ENCODE peak calls at places on chromosome 12, in nine cellular contexts. G is heart left ventricle; P is stomach; O is cardiac fibroblast; B is CD8-positive, alpha-beta memory T cell; X is iPS DF 6.9; Y is cardiac muscle cell; C is CD4-positive, CD25-positive, alpha-beta regulatory T cell; Z is aorta. A is an unnamed sample.

GRCh38 chr12:50934371-50934851 is 17.9 kb upstream of the HIGD1C start:
- DNase-seq in G (no peak), P (no peak), O (peak), B (no peak), X (no peak), Y (peak), C (no peak), Z (no peak), A (peak)

GRCh38 chr12:113436586-113436985 is 14.4 kb downstream of the SDSL start:
- DNase-seq in G (no peak), P (no peak), O (no peak), B (no peak), X (no peak), Y (no peak), C (no peak), Z (no peak), A (no peak)

GRCh38 chr12:56728139-56728861 is 3.2 kb upstream of the NACA start:
- DNase-seq in G (no peak), P (no peak), O (no peak), B (no peak), X (no peak), Y (no peak), C (no peak), Z (peak), A (no peak)

GRCh38 chr12:75489613-75490210 is 9.2 kb downstream of the GLIPR1 start:
- DNase-seq in G (no peak), P (no peak), O (peak), B (no peak), X (no peak), Y (peak), C (no peak), Z (no peak), A (peak)

GRCh38 chr12:64883264-64884163 is 59.1 kb downstream of the TBC1D30 start:
- DNase-seq in G (no peak), P (no peak), O (no peak), B (no peak), X (no peak), Y (no peak), C (no peak), Z (no peak), A (no peak)

GRCh38 chr12:4276524-4277204 is 3.1 kb downstream of the CCND2 start:
- DNase-seq in G (peak), P (peak), O (peak), B (peak), X (no peak), Y (peak), C (peak), Z (peak), A (peak)

GRCh38 chr12:122022393-122023338 is 982 bp downstream of the BCL7A start:
- DNase-seq in G (peak), P (peak), O (peak), B (no peak), X (no peak), Y (peak), C (peak), Z (no peak), A (peak)

GRCh38 chr12:50271724-50272247 is 11.5 kb downstream of the LIMA1 start:
- DNase-seq in G (no peak), P (no peak), O (peak), B (no peak), X (no peak), Y (peak), C (no peak), Z (no peak), A (peak)

GRCh38 chr12:31288381-31288780 is 37.6 kb downstream of the SINHCAF start:
- DNase-seq in G (no peak), P (no peak), O (no peak), B (no peak), X (no peak), Y (no peak), C (no peak), Z (no peak), A (no peak)

GRCh38 chr12:49033611-49034286 is 15.2 kb upstream of the PRKAG1 start:
- DNase-seq in G (no peak), P (no peak), O (no peak), B (no peak), X (no peak), Y (no peak), C (no peak), Z (no peak), A (no peak)

GRCh38 chr12:13000616-13000934 is 510 bp upstream of the HEBP1 start:
- DNase-seq in G (no peak), P (no peak), O (no peak), B (no peak), X (no peak), Y (no peak), C (no peak), Z (no peak), A (peak)

GRCh38 chr12:14239935-14240872 is 125.3 kb upstream of the ATF7IP start:
- DNase-seq in G (no peak), P (no peak), O (no peak), B (no peak), X (no peak), Y (no peak), C (no peak), Z (no peak), A (no peak)

GRCh38 chr12:93317227-93317626 is 60.5 kb upstream of the NUDT4 start:
- DNase-seq in G (no peak), P (no peak), O (no peak), B (no peak), X (no peak), Y (no peak), C (no peak), Z (no peak), A (no peak)

GRCh38 chr12:119627686-119628085 is 34.1 kb downstream of the TMEM233 start:
- DNase-seq in G (no peak), P (no peak), O (no peak), B (no peak), X (no peak), Y (no peak), C (no peak), Z (no peak), A (no peak)

GRCh38 chr12:109393437-109394345 is 46.0 kb downstream of the MYO1H start:
- DNase-seq in G (no peak), P (peak), O (peak), B (peak), X (peak), Y (peak), C (peak), Z (no peak), A (peak)

GRCh38 chr12:31585271-31585670 is 5.7 kb downstream of the DENND5B start:
- DNase-seq in G (no peak), P (no peak), O (peak), B (no peak), X (no peak), Y (peak), C (no peak), Z (no peak), A (peak)

GRCh38 chr12:109612003-109612402 is 38.4 kb downstream of the MVK start:
- DNase-seq in G (no peak), P (no peak), O (no peak), B (no peak), X (no peak), Y (no peak), C (no peak), Z (no peak), A (no peak)

GRCh38 chr12:45231515-45232145 is 15.7 kb downstream of the ANO6 start:
- DNase-seq in G (no peak), P (no peak), O (peak), B (no peak), X (no peak), Y (peak), C (no peak), Z (no peak), A (peak)

GRCh38 chr12:68237068-68237467 is 11.5 kb upstream of the IL26 start:
- DNase-seq in G (no peak), P (no peak), O (peak), B (no peak), X (no peak), Y (peak), C (no peak), Z (no peak), A (peak)

GRCh38 chr12:52804029-52804428 is 8.1 kb upstream of the KRT3 start:
- DNase-seq in G (no peak), P (no peak), O (no peak), B (no peak), X (no peak), Y (no peak), C (no peak), Z (no peak), A (no peak)

GRCh38 chr12:31752450-31752849 is 23.6 kb upstream of the AMN1 start:
- DNase-seq in G (no peak), P (no peak), O (no peak), B (no peak), X (no peak), Y (no peak), C (no peak), Z (no peak), A (no peak)

GRCh38 chr12:91226-91625 is 24.7 kb downstream of the IQSEC3 start:
- DNase-seq in G (no peak), P (no peak), O (no peak), B (no peak), X (no peak), Y (no peak), C (no peak), Z (no peak), A (no peak)

GRCh38 chr12:5976711-5977110 is 31.7 kb upstream of the ANO2 start:
- DNase-seq in G (no peak), P (no peak), O (no peak), B (no peak), X (no peak), Y (no peak), C (no peak), Z (no peak), A (no peak)

GRCh38 chr12:57803317-57803893 is 15.1 kb downstream of the AVIL start:
- DNase-seq in G (peak), P (peak), O (peak), B (no peak), X (peak), Y (peak), C (peak), Z (peak), A (peak)

GRCh38 chr12:30010071-30011052 is 226.6 kb upstream of the TMTC1 start:
- DNase-seq in G (no peak), P (no peak), O (no peak), B (no peak), X (no peak), Y (no peak), C (no peak), Z (no peak), A (no peak)

GRCh38 chr12:15705606-15706005 is 83.6 kb downstream of the EPS8 start:
- DNase-seq in G (no peak), P (no peak), O (no peak), B (no peak), X (no peak), Y (no peak), C (no peak), Z (no peak), A (no peak)

GRCh38 chr12:90940872-90941499 is 14.0 kb downstream of the CCER1 start:
- DNase-seq in G (no peak), P (no peak), O (peak), B (no peak), X (no peak), Y (peak), C (peak), Z (no peak), A (peak)

GRCh38 chr12:99450231-99450630 is 197.3 kb upstream of the GARIN6 start:
- DNase-seq in G (no peak), P (no peak), O (no peak), B (no peak), X (no peak), Y (no peak), C (no peak), Z (no peak), A (peak)

GRCh38 chr12:96493101-96493500 is 3.7 kb downstream of the CFAP54 start:
- DNase-seq in G (no peak), P (no peak), O (no peak), B (no peak), X (no peak), Y (peak), C (no peak), Z (no peak), A (no peak)

GRCh38 chr12:123067654-123068053 is 83.2 kb downstream of the PITPNM2 start:
- DNase-seq in G (no peak), P (no peak), O (no peak), B (no peak), X (no peak), Y (no peak), C (no peak), Z (no peak), A (no peak)

GRCh38 chr12:13342971-13343370 is 146.4 kb downstream of the EMP1 start:
- DNase-seq in G (no peak), P (no peak), O (no peak), B (no peak), X (no peak), Y (no peak), C (no peak), Z (no peak), A (no peak)

GRCh38 chr12:48061943-48062719 is 43.7 kb downstream of the SENP1 start:
- DNase-seq in G (no peak), P (no peak), O (no peak), B (no peak), X (no peak), Y (peak), C (no peak), Z (no peak), A (no peak)

GRCh38 chr12:89389755-89390661 is 37.7 kb upstream of the DUSP6 start:
- DNase-seq in G (no peak), P (no peak), O (peak), B (no peak), X (no peak), Y (peak), C (peak), Z (no peak), A (peak)

GRCh38 chr12:21113266-21113665 is 17.7 kb upstream of the SLCO1B1 start:
- DNase-seq in G (no peak), P (no peak), O (no peak), B (no peak), X (no peak), Y (no peak), C (no peak), Z (no peak), A (no peak)

GRCh38 chr12:5083955-5084849 is 40.5 kb downstream of the KCNA5 start:
- DNase-seq in G (peak), P (no peak), O (peak), B (no peak), X (no peak), Y (peak), C (peak), Z (no peak), A (peak)

GRCh38 chr12:2114071-2114470 is 61.3 kb downstream of the CACNA1C start:
- DNase-seq in G (no peak), P (no peak), O (no peak), B (no peak), X (no peak), Y (no peak), C (no peak), Z (no peak), A (no peak)

GRCh38 chr12:119012179-119012578 is 30.8 kb downstream of the SRRM4 start:
- DNase-seq in G (no peak), P (no peak), O (no peak), B (no peak), X (no peak), Y (no peak), C (no peak), Z (no peak), A (no peak)

GRCh38 chr12:132771126-132771838 is 9.7 kb upstream of the ANKLE2 start:
- DNase-seq in G (no peak), P (no peak), O (no peak), B (peak), X (no peak), Y (no peak), C (peak), Z (no peak), A (peak)

GRCh38 chr12:132765366-132765765 is 3.7 kb upstream of the ANKLE2 start:
- DNase-seq in G (no peak), P (no peak), O (no peak), B (no peak), X (no peak), Y (no peak), C (no peak), Z (no peak), A (no peak)

GRCh38 chr12:132761911-132762583 is 415 bp upstream of the ANKLE2 start:
- DNase-seq in G (peak), P (peak), O (peak), B (peak), X (peak), Y (peak), C (peak), Z (peak), A (peak)

GRCh38 chr12:132764231-132764630 is 2.6 kb upstream of the ANKLE2 start:
- DNase-seq in G (no peak), P (no peak), O (no peak), B (no peak), X (no peak), Y (no peak), C (no peak), Z (no peak), A (no peak)

GRCh38 chr12:132766380-132767085 is 4.9 kb upstream of the ANKLE2 start:
- DNase-seq in G (peak), P (peak), O (peak), B (no peak), X (no peak), Y (peak), C (no peak), Z (no peak), A (no peak)
- H3K4me3 ChIP-seq in G (no peak), P (no peak), O (no peak), B (no peak), X (no peak), Y (no peak), C (no peak), Z (no peak), A (no peak)

GRCh38 chr12:108190529-108190928 is 61.4 kb downstream of the WSCD2 start:
- DNase-seq in G (no peak), P (no peak), O (no peak), B (no peak), X (no peak), Y (no peak), C (no peak), Z (no peak), A (peak)

GRCh38 chr12:108187831-108188230 is 58.7 kb downstream of the WSCD2 start:
- DNase-seq in G (no peak), P (no peak), O (no peak), B (no peak), X (no peak), Y (no peak), C (no peak), Z (no peak), A (no peak)

GRCh38 chr12:108180255-108181094 is 51.4 kb downstream of the WSCD2 start:
- DNase-seq in G (no peak), P (no peak), O (no peak), B (no peak), X (no peak), Y (no peak), C (no peak), Z (no peak), A (no peak)

GRCh38 chr12:108181095-108181454 is 52.0 kb downstream of the WSCD2 start:
- DNase-seq in G (no peak), P (no peak), O (no peak), B (no peak), X (no peak), Y (no peak), C (no peak), Z (no peak), A (no peak)

DNA sequence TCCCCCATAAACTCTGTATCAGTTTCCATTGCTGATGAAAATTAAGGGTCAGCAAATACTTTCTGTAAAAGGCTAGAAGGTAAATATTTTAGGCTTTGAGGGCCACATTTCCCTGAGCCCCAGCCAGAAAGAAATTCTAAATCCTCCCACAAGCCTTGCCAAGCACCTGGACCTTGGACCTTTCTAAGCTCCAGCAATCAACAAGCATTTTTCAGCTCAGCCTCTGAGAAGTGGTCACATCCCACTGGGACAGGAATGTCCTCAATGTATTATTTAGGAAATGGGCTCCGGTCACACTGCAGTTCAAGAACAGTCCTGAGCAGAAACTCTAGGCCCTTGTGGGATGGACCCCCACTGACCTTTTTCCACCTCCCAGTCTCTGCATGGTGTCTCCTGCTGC is 55.9 kb downstream of the WSCD2 start:
- DNase-seq in G (no peak), P (no peak), O (no peak), B (no peak), X (no peak), Y (no peak), C (no peak), Z (no peak), A (no peak)
- H3K4me3 ChIP-seq in G (no peak), P (no peak), O (no peak), B (no peak), X (no peak), Y (no peak), C (no peak), Z (no peak), A (no peak)

DNA sequence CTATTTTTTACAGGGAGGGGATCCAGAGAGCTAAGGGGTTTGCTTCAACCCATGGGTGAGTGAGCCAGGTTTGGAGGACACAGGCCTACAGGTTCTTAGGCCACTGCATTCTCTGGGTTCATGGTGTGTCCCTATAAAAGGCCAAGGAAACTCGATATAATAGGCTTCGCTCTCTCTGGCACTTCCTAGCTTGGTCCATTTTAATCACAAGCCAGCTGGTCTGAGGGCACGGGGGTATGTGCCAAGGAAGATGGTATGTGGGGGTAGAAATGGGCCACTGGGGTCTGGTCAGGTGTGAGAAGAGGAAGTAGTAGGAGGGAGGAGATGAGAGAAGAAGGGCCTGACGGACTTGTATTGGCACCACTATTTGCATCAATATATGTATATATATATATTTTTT is 4.9 kb downstream of the ETV6 start:
- DNase-seq in G (no peak), P (no peak), O (no peak), B (no peak), X (no peak), Y (no peak), C (no peak), Z (no peak), A (no peak)
- H3K4me3 ChIP-seq in G (no peak), P (no peak), O (no peak), B (no peak), X (no peak), Y (no peak), C (no peak), Z (no peak), A (no peak)

DNA sequence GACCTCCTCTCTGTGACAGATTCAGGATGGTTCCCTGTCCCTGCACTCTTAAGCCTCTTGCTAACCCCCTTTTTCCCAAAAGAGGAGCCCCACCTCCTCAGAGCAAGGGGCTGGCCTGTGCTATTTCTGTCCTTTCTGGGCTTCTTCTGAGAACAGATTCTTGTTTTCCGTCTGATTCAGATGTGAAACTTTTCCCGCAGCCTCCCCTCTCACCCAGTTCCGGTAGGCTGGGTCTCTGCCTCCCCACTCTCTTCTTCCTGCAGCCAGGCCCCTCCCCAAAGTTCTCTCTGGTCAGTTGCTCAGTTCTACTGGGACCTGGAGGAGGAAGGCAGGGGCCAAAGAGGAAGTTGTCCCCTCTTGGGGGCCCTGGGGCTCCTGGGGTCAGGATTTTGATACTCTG is 11.8 kb downstream of the PDE1B start:
- DNase-seq in G (peak), P (no peak), O (peak), B (no peak), X (no peak), Y (peak), C (no peak), Z (peak), A (peak)
- H3K4me3 ChIP-seq in G (peak), P (peak), O (no peak), B (peak), X (no peak), Y (peak), C (peak), Z (peak), A (peak)

GRCh38 chr12:92034858-92035401 is 110.7 kb downstream of the BTG1 start:
- DNase-seq in G (peak), P (peak), O (peak), B (peak), X (no peak), Y (peak), C (peak), Z (no peak), A (peak)

GRCh38 chr12:92034083-92034482 is 111.6 kb downstream of the BTG1 start:
- DNase-seq in G (no peak), P (no peak), O (no peak), B (no peak), X (no peak), Y (no peak), C (no peak), Z (no peak), A (no peak)

GRCh38 chr12:92036771-92037453 is 108.7 kb downstream of the BTG1 start:
- DNase-seq in G (no peak), P (no peak), O (peak), B (no peak), X (no peak), Y (peak), C (no peak), Z (no peak), A (peak)

GRCh38 chr12:92036061-92036620 is 109.5 kb downstream of the BTG1 start:
- DNase-seq in G (no peak), P (no peak), O (no peak), B (no peak), X (no peak), Y (no peak), C (no peak), Z (no peak), A (no peak)

GRCh38 chr12:92035477-92035876 is 110.2 kb downstream of the BTG1 start:
- DNase-seq in G (no peak), P (no peak), O (no peak), B (no peak), X (no peak), Y (no peak), C (no peak), Z (no peak), A (no peak)
- H3K4me3 ChIP-seq in G (no peak), P (no peak), O (no peak), B (peak), X (no peak), Y (no peak), C (peak), Z (no peak), A (peak)

GRCh38 chr12:84911331-84912190 is 1.0 kb downstream of the SLC6A15 start:
- DNase-seq in G (no peak), P (no peak), O (peak), B (no peak), X (peak), Y (peak), C (no peak), Z (peak), A (peak)
- H3K4me3 ChIP-seq in G (peak), P (peak), O (peak), B (no peak), X (peak), Y (peak), C (no peak), Z (peak), A (peak)